ENCODE peak calls at places on chromosomes 12 and 14, in seven cellular contexts. One of them, this sample, is unnamed.
A peak's percentile ranks its signal among the peaks of the same experiment; 100 is the strongest.

GRCh38 chr14:42140831-42141279 is 534.2 kb downstream of the LRFN5 start:
- DNase-seq in cardiac fibroblast: peak; percentile 12
- DNase-seq in foreskin keratinocyte: peak; percentile 94
- DNase-seq in upper lobe of left lung: no peak
- DNase-seq in Peyer's patch: no peak
- DNase-seq in stomach: no peak
- DNase-seq in Panc1: peak; percentile 86
- DNase-seq in this sample: no peak

GRCh38 chr12:2732290-2732689 is 62.5 kb upstream of the FKBP4 start:
- DNase-seq in cardiac fibroblast: no peak
- DNase-seq in stomach: no peak
- DNase-seq in Peyer's patch: no peak
- DNase-seq in Panc1: no peak
- DNase-seq in upper lobe of left lung: no peak
- DNase-seq in foreskin keratinocyte: no peak
- DNase-seq in this sample: no peak

GRCh38 chr14:57025456-57025855 is 215.2 kb upstream of the OTX2 start:
- DNase-seq in upper lobe of left lung: no peak
- DNase-seq in foreskin keratinocyte: no peak
- DNase-seq in Panc1: no peak
- DNase-seq in stomach: no peak
- DNase-seq in Peyer's patch: no peak
- DNase-seq in cardiac fibroblast: no peak
- DNase-seq in this sample: no peak

GRCh38 chr12:122104844-122105243 is 26.3 kb downstream of the MLXIP start:
- DNase-seq in stomach: no peak
- DNase-seq in upper lobe of left lung: no peak
- DNase-seq in Panc1: no peak
- DNase-seq in cardiac fibroblast: no peak
- DNase-seq in foreskin keratinocyte: no peak
- DNase-seq in Peyer's patch: peak; percentile 48
- DNase-seq in this sample: no peak

GRCh38 chr12:6697584-6698351 is 2.8 kb downstream of the PIANP start:
- DNase-seq in foreskin keratinocyte: no peak
- DNase-seq in Panc1: no peak
- DNase-seq in stomach: peak; percentile 42
- DNase-seq in cardiac fibroblast: peak; percentile 65
- DNase-seq in Peyer's patch: peak; percentile 61
- DNase-seq in upper lobe of left lung: peak; percentile 55
- DNase-seq in this sample: no peak

GRCh38 chr12:122082621-122083356 is 4.2 kb downstream of the MLXIP start:
- DNase-seq in Panc1: no peak
- DNase-seq in stomach: no peak
- DNase-seq in cardiac fibroblast: peak; percentile 29
- DNase-seq in Peyer's patch: no peak
- DNase-seq in upper lobe of left lung: no peak
- DNase-seq in foreskin keratinocyte: no peak
- DNase-seq in this sample: no peak

GRCh38 chr12:42020226-42020625 is 124.4 kb downstream of the GXYLT1 start:
- DNase-seq in Panc1: no peak
- DNase-seq in cardiac fibroblast: no peak
- DNase-seq in Peyer's patch: no peak
- DNase-seq in upper lobe of left lung: no peak
- DNase-seq in stomach: no peak
- DNase-seq in foreskin keratinocyte: no peak
- DNase-seq in this sample: no peak

GRCh38 chr12:6605425-6606330 is 1.5 kb downstream of the CHD4 start:
- DNase-seq in upper lobe of left lung: no peak
- DNase-seq in foreskin keratinocyte: peak; percentile 7
- DNase-seq in cardiac fibroblast: peak; percentile 35
- DNase-seq in Peyer's patch: no peak
- DNase-seq in Panc1: no peak
- DNase-seq in stomach: no peak
- DNase-seq in this sample: no peak

GRCh38 chr14:35158951-35159653 is 36.8 kb downstream of the PRORP start:
- DNase-seq in upper lobe of left lung: no peak
- DNase-seq in stomach: no peak
- DNase-seq in foreskin keratinocyte: no peak
- DNase-seq in Panc1: no peak
- DNase-seq in Peyer's patch: no peak
- DNase-seq in cardiac fibroblast: no peak
- DNase-seq in this sample: no peak

GRCh38 chr12:66352197-66352596 is 49.9 kb downstream of the HELB start:
- DNase-seq in Peyer's patch: no peak
- DNase-seq in foreskin keratinocyte: no peak
- DNase-seq in stomach: no peak
- DNase-seq in cardiac fibroblast: peak; percentile 25
- DNase-seq in Panc1: no peak
- DNase-seq in upper lobe of left lung: no peak
- DNase-seq in this sample: no peak

GRCh38 chr12:107429006-107429698 is 256.4 kb upstream of the PWP1 start:
- DNase-seq in Panc1: no peak
- DNase-seq in foreskin keratinocyte: peak; percentile 56
- DNase-seq in upper lobe of left lung: no peak
- DNase-seq in Peyer's patch: peak; percentile 78
- DNase-seq in stomach: peak; percentile 31
- DNase-seq in cardiac fibroblast: no peak
- DNase-seq in this sample: no peak

GRCh38 chr12:21925296-21925913 is 15.8 kb downstream of the ABCC9 start:
- DNase-seq in Panc1: no peak
- DNase-seq in stomach: no peak
- DNase-seq in foreskin keratinocyte: no peak
- DNase-seq in cardiac fibroblast: no peak
- DNase-seq in upper lobe of left lung: no peak
- DNase-seq in Peyer's patch: no peak
- DNase-seq in this sample: no peak

GRCh38 chr12:42741771-42742510 is 152.4 kb upstream of the PRICKLE1 start:
- DNase-seq in cardiac fibroblast: peak; percentile 46
- DNase-seq in upper lobe of left lung: no peak
- DNase-seq in Peyer's patch: no peak
- DNase-seq in foreskin keratinocyte: no peak
- DNase-seq in stomach: no peak
- DNase-seq in Panc1: no peak
- DNase-seq in this sample: no peak

GRCh38 chr14:63492391-63492790 is 50.8 kb downstream of the PPP2R5E start:
- DNase-seq in cardiac fibroblast: peak; percentile 57
- DNase-seq in foreskin keratinocyte: peak; percentile 90
- DNase-seq in Panc1: no peak
- DNase-seq in stomach: no peak
- DNase-seq in Peyer's patch: no peak
- DNase-seq in upper lobe of left lung: no peak
- DNase-seq in this sample: no peak

GRCh38 chr12:47894652-47895051 is 10.1 kb downstream of the VDR start:
- DNase-seq in stomach: no peak
- DNase-seq in cardiac fibroblast: no peak
- DNase-seq in foreskin keratinocyte: no peak
- DNase-seq in upper lobe of left lung: no peak
- DNase-seq in Panc1: no peak
- DNase-seq in Peyer's patch: peak; percentile 59
- DNase-seq in this sample: no peak

GRCh38 chr12:88472775-88473174 is 107.5 kb downstream of the KITLG start:
- DNase-seq in upper lobe of left lung: no peak
- DNase-seq in cardiac fibroblast: no peak
- DNase-seq in stomach: no peak
- DNase-seq in foreskin keratinocyte: peak; percentile 31
- DNase-seq in Panc1: no peak
- DNase-seq in Peyer's patch: no peak
- DNase-seq in this sample: no peak

GRCh38 chr14:38721822-38722431 is 381.1 kb downstream of the SEC23A start:
- DNase-seq in Peyer's patch: peak; percentile 83
- DNase-seq in upper lobe of left lung: no peak
- DNase-seq in foreskin keratinocyte: no peak
- DNase-seq in Panc1: peak; percentile 13
- DNase-seq in stomach: peak; percentile 65
- DNase-seq in cardiac fibroblast: peak; percentile 65
- DNase-seq in this sample: no peak

GRCh38 chr14:91953170-91953985 is 5.9 kb upstream of the FBLN5 start:
- DNase-seq in foreskin keratinocyte: no peak
- DNase-seq in upper lobe of left lung: no peak
- DNase-seq in cardiac fibroblast: peak; percentile 8
- DNase-seq in Panc1: no peak
- DNase-seq in Peyer's patch: no peak
- DNase-seq in stomach: no peak
- DNase-seq in this sample: no peak

GRCh38 chr14:105854600-105855245 is 328.3 kb downstream of the TMEM121 start:
- DNase-seq in Panc1: no peak
- DNase-seq in cardiac fibroblast: no peak
- DNase-seq in stomach: no peak
- DNase-seq in foreskin keratinocyte: no peak
- DNase-seq in upper lobe of left lung: peak; percentile 66
- DNase-seq in Peyer's patch: peak; percentile 43
- DNase-seq in this sample: peak; percentile 66

GRCh38 chr14:55581011-55581806 is 1.2 kb downstream of the KTN1 start:
- DNase-seq in Peyer's patch: peak; percentile 64
- DNase-seq in upper lobe of left lung: peak; percentile 88
- DNase-seq in cardiac fibroblast: peak; percentile 48
- DNase-seq in foreskin keratinocyte: no peak
- DNase-seq in Panc1: no peak
- DNase-seq in stomach: peak; percentile 42
- DNase-seq in this sample: peak; percentile 73

GRCh38 chr12:31874961-31875608 is 84.1 kb upstream of the RESF1 start:
- DNase-seq in foreskin keratinocyte: peak; percentile 55
- DNase-seq in upper lobe of left lung: no peak
- DNase-seq in Panc1: no peak
- DNase-seq in Peyer's patch: peak; percentile 83
- DNase-seq in stomach: peak; percentile 55
- DNase-seq in cardiac fibroblast: peak; percentile 89
- DNase-seq in this sample: no peak

GRCh38 chr14:74573421-74574091 is 38.5 kb downstream of the LTBP2 start:
- DNase-seq in Panc1: no peak
- DNase-seq in upper lobe of left lung: no peak
- DNase-seq in Peyer's patch: no peak
- DNase-seq in stomach: no peak
- DNase-seq in cardiac fibroblast: no peak
- DNase-seq in foreskin keratinocyte: peak; percentile 34
- DNase-seq in this sample: no peak
- TF ChIP-seq CTCF in Panc1: peak; percentile 77
- TF ChIP-seq CTCF in upper lobe of left lung: no peak
- TF ChIP-seq CTCF in Peyer's patch: no peak
- TF ChIP-seq CTCF in stomach: no peak
- TF ChIP-seq CTCF in cardiac fibroblast: no peak
- TF ChIP-seq CTCF in foreskin keratinocyte: peak; percentile 47
- TF ChIP-seq CTCF in this sample: no peak

GRCh38 chr12:80838024-80838658 is 99.6 kb downstream of the LIN7A start:
- DNase-seq in stomach: no peak
- DNase-seq in foreskin keratinocyte: no peak
- DNase-seq in Panc1: no peak
- DNase-seq in cardiac fibroblast: no peak
- DNase-seq in upper lobe of left lung: no peak
- DNase-seq in Peyer's patch: no peak
- DNase-seq in this sample: no peak

GRCh38 chr12:80834724-80835123 is 103.0 kb downstream of the LIN7A start:
- DNase-seq in stomach: no peak
- DNase-seq in upper lobe of left lung: no peak
- DNase-seq in foreskin keratinocyte: no peak
- DNase-seq in cardiac fibroblast: no peak
- DNase-seq in Peyer's patch: no peak
- DNase-seq in Panc1: no peak
- DNase-seq in this sample: no peak

GRCh38 chr12:80838708-80839107 is 99.0 kb downstream of the LIN7A start:
- DNase-seq in Panc1: no peak
- DNase-seq in upper lobe of left lung: no peak
- DNase-seq in foreskin keratinocyte: no peak
- DNase-seq in cardiac fibroblast: no peak
- DNase-seq in stomach: no peak
- DNase-seq in Peyer's patch: no peak
- DNase-seq in this sample: no peak

GRCh38 chr12:80837342-80837978 is 100.3 kb downstream of the LIN7A start:
- DNase-seq in Panc1: peak; percentile 20
- DNase-seq in stomach: no peak
- DNase-seq in foreskin keratinocyte: no peak
- DNase-seq in upper lobe of left lung: no peak
- DNase-seq in cardiac fibroblast: peak; percentile 78
- DNase-seq in Peyer's patch: no peak
- DNase-seq in this sample: no peak
- TF ChIP-seq CTCF in Panc1: peak; percentile 71
- TF ChIP-seq CTCF in stomach: no peak
- TF ChIP-seq CTCF in foreskin keratinocyte: peak; percentile 66
- TF ChIP-seq CTCF in upper lobe of left lung: peak; percentile 37
- TF ChIP-seq CTCF in cardiac fibroblast: peak; percentile 92
- TF ChIP-seq CTCF in Peyer's patch: no peak
- TF ChIP-seq CTCF in this sample: peak; percentile 82

GRCh38 chr14:69988979-69989378 is 109.8 kb downstream of the SMOC1 start:
- DNase-seq in foreskin keratinocyte: no peak
- DNase-seq in cardiac fibroblast: no peak
- DNase-seq in Panc1: no peak
- DNase-seq in Peyer's patch: no peak
- DNase-seq in stomach: no peak
- DNase-seq in upper lobe of left lung: no peak
- DNase-seq in this sample: no peak
- TF ChIP-seq CTCF in foreskin keratinocyte: no peak
- TF ChIP-seq CTCF in cardiac fibroblast: no peak
- TF ChIP-seq CTCF in Panc1: no peak
- TF ChIP-seq CTCF in Peyer's patch: no peak
- TF ChIP-seq CTCF in stomach: no peak
- TF ChIP-seq CTCF in upper lobe of left lung: no peak
- TF ChIP-seq CTCF in this sample: no peak

DNA sequence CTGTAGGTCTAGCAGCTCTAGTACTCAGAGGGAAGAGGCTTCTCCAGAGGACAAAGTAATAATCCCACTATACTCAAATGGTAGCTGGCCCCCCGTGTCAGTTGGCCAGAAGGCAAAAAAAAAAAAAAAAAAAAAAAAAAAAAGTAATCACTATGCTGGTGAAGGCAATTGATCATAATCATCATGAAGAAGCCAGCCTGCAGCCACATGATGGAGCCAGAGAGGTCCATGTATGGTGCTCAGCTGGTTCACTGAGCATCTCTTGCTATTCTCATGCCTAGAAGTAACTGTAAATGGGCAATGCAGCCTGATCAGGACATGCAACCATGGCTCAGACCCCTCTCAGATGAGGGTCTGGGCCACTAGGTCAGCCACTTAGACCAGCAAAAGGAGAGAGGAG is 378.8 kb downstream of the MED13L start:
- DNase-seq in Peyer's patch: no peak
- DNase-seq in cardiac fibroblast: no peak
- DNase-seq in upper lobe of left lung: no peak
- DNase-seq in foreskin keratinocyte: no peak
- DNase-seq in Panc1: no peak
- DNase-seq in stomach: no peak
- DNase-seq in this sample: no peak
- TF ChIP-seq CTCF in Peyer's patch: no peak
- TF ChIP-seq CTCF in cardiac fibroblast: no peak
- TF ChIP-seq CTCF in upper lobe of left lung: no peak
- TF ChIP-seq CTCF in foreskin keratinocyte: peak; percentile 6
- TF ChIP-seq CTCF in Panc1: peak; percentile 40
- TF ChIP-seq CTCF in stomach: no peak
- TF ChIP-seq CTCF in this sample: no peak

This sample was measured in type B pancreatic cell.